ENCODE peak calls at places on chromosomes 7 and 10, in eight cellular contexts. X, K, E, A, R, I, Y and J are unnamed samples.

GRCh38 chr7:44257618-44258422 is 57.0 kb downstream of the YKT6 start:
- DNase-seq in X (peak), K (peak), E (peak), A (peak), R (peak), I (peak), Y (no peak), J (peak)

GRCh38 chr10:88110355-88110754 is 246.9 kb downstream of the PTEN start:
- DNase-seq in X (no peak), K (no peak), E (no peak), A (peak), R (peak), I (no peak), Y (no peak), J (no peak)

GRCh38 chr7:100894860-100895700 is 608 bp downstream of the ACHE start:
- DNase-seq in X (peak), K (peak), E (peak), A (no peak), R (no peak), I (peak), Y (no peak), J (peak)

GRCh38 chr7:149865437-149865836 is 8.3 kb upstream of the ATP6V0E2 start:
- DNase-seq in X (no peak), K (no peak), E (no peak), A (no peak), R (peak), I (peak), Y (no peak), J (no peak)

GRCh38 chr7:136870799-136871487 is 2.5 kb downstream of the CHRM2 start:
- DNase-seq in X (no peak), K (peak), E (peak), A (no peak), R (no peak), I (no peak), Y (no peak), J (peak)

GRCh38 chr7:93442478-93443224 is 131.9 kb downstream of the CALCR start:
- DNase-seq in X (no peak), K (peak), E (peak), A (peak), R (peak), I (no peak), Y (no peak), J (peak)

GRCh38 chr10:124403548-124403947 is 15.2 kb downstream of the OAT start:
- DNase-seq in X (no peak), K (no peak), E (peak), A (peak), R (peak), I (no peak), Y (no peak), J (peak)

GRCh38 chr7:100825215-100825671 is 2.1 kb downstream of the EPHB4 start:
- DNase-seq in X (no peak), K (no peak), E (peak), A (no peak), R (peak), I (no peak), Y (no peak), J (peak)

GRCh38 chr7:18330563-18330962 is 165.0 kb upstream of the HDAC9 start:
- DNase-seq in X (no peak), K (no peak), E (no peak), A (no peak), R (no peak), I (no peak), Y (no peak), J (no peak)

GRCh38 chr10:33460461-33461294 is 126.2 kb upstream of the NRP1 start:
- DNase-seq in X (no peak), K (no peak), E (peak), A (peak), R (peak), I (no peak), Y (no peak), J (no peak)

GRCh38 chr7:84614821-84615506 is 420.4 kb upstream of the SEMA3A start:
- DNase-seq in X (no peak), K (no peak), E (no peak), A (peak), R (peak), I (no peak), Y (no peak), J (no peak)

GRCh38 chr7:10855583-10855982 is 118.1 kb upstream of the PHF14 start:
- DNase-seq in X (no peak), K (no peak), E (no peak), A (no peak), R (no peak), I (no peak), Y (no peak), J (no peak)

GRCh38 chr7:21146642-21147423 is 281.1 kb upstream of the SP4 start:
- DNase-seq in X (no peak), K (no peak), E (no peak), A (no peak), R (no peak), I (no peak), Y (no peak), J (no peak)

GRCh38 chr7:137453356-137453755 is 109.8 kb upstream of the PTN start:
- DNase-seq in X (no peak), K (no peak), E (no peak), A (no peak), R (no peak), I (no peak), Y (no peak), J (no peak)

GRCh38 chr10:6052247-6053221 is 9.6 kb downstream of the IL2RA start:
- DNase-seq in X (peak), K (no peak), E (no peak), A (no peak), R (no peak), I (peak), Y (no peak), J (no peak)

GRCh38 chr7:36266683-36267082 is 113.6 kb downstream of the EEPD1 start:
- DNase-seq in X (no peak), K (no peak), E (no peak), A (no peak), R (no peak), I (no peak), Y (no peak), J (no peak)

GRCh38 chr7:131057015-131057518 is 270.6 kb upstream of the MKLN1 start:
- DNase-seq in X (no peak), K (no peak), E (peak), A (peak), R (peak), I (peak), Y (no peak), J (no peak)

GRCh38 chr7:90222811-90223725 is 11.5 kb downstream of the STEAP2 start:
- DNase-seq in X (no peak), K (no peak), E (no peak), A (peak), R (peak), I (no peak), Y (no peak), J (no peak)

DNA sequence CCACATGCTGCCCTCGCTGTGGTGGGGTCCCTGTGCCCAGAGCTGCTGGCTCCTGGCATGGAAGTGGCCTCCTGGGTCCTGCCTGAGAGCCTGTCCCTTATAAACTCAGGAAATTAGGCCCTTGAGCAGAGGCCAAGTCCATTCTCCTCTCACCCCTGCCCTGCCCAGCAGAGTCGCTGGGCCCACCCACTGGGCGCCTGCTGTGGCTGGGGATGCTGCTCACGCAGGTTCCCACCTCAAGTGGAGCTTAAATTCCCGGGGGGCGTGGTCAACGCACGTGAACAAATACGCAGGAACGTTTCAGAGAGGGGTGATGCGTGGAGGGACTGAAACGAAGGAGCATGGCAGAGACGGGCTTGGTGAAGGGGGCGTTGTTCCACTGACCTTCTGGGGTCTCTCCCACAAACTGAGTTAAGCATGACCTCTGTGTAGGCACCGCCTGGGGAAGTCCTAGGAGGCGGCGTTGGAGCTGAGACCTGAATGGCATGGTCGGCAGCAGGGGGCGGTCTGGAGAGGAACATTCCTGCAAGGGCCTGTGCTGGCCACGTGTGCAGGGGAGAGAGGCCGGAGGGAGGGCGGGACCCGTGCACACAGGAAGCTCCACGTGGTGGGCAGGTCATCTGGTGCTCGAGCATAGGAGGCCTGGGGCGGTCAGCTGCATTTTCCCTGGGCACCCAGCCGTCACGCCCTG is 27.9 kb downstream of the FAM20C start:
- DNase-seq in X (no peak), K (peak), E (no peak), A (no peak), R (no peak), I (no peak), Y (no peak), J (peak)
- TF ChIP-seq CTCF in X (no peak), K (no peak), E (peak), A (no peak), R (no peak), I (no peak), Y (no peak), J (no peak)

DNA sequence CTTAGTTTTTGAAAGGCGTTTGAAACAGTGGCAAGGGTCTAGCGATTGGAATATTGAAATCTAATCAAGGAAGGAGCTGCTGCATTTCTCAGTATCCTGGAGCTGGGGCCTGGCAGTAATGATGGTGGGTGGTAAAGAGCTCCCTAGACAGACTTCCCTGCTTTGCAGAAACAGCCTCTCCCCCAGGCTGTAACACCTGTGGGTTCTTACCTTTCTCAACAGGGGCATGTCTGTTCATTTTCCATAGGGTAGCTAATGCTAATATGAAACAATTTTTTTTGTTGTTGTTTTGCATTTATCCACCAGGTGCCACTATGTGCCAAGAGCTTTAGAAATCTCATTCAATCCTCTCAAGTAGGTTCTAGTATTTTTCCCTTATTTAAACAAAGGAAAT is 345.5 kb downstream of the REEP3 start:
- DNase-seq in X (no peak), K (no peak), E (peak), A (peak), R (peak), I (no peak), Y (no peak), J (no peak)
- TF ChIP-seq CTCF in X (no peak), K (peak), E (peak), A (no peak), R (no peak), I (no peak), Y (no peak), J (peak)

GRCh38 chr7:87876040-87876758 is at the start of the genes DBF4 and SLC25A40:
- DNase-seq in X (peak), K (peak), E (peak), A (peak), R (peak), I (peak), Y (peak), J (peak)
- TF ChIP-seq CTCF in X (peak), K (no peak), E (no peak), A (no peak), R (no peak), I (peak), Y (no peak), J (no peak)

GRCh38 chr10:121998462-121998861 is 9.5 kb downstream of the TACC2 start:
- DNase-seq in X (no peak), K (no peak), E (no peak), A (no peak), R (no peak), I (no peak), Y (no peak), J (no peak)
- TF ChIP-seq CTCF in X (no peak), K (no peak), E (no peak), A (no peak), R (no peak), I (no peak), Y (no peak), J (no peak)

GRCh38 chr10:67785098-67785497 is 52.9 kb downstream of the DNAJC12 start:
- DNase-seq in X (no peak), K (no peak), E (no peak), A (no peak), R (no peak), I (no peak), Y (no peak), J (no peak)

GRCh38 chr10:67789769-67790168 is 48.2 kb downstream of the DNAJC12 start:
- DNase-seq in X (no peak), K (no peak), E (no peak), A (no peak), R (no peak), I (no peak), Y (no peak), J (no peak)

GRCh38 chr10:67790534-67791408 is 47.2 kb downstream of the DNAJC12 start:
- DNase-seq in X (no peak), K (no peak), E (no peak), A (peak), R (peak), I (no peak), Y (no peak), J (no peak)

GRCh38 chr10:67784584-67784983 is 53.4 kb downstream of the DNAJC12 start:
- DNase-seq in X (no peak), K (no peak), E (no peak), A (no peak), R (peak), I (no peak), Y (no peak), J (no peak)

DNA sequence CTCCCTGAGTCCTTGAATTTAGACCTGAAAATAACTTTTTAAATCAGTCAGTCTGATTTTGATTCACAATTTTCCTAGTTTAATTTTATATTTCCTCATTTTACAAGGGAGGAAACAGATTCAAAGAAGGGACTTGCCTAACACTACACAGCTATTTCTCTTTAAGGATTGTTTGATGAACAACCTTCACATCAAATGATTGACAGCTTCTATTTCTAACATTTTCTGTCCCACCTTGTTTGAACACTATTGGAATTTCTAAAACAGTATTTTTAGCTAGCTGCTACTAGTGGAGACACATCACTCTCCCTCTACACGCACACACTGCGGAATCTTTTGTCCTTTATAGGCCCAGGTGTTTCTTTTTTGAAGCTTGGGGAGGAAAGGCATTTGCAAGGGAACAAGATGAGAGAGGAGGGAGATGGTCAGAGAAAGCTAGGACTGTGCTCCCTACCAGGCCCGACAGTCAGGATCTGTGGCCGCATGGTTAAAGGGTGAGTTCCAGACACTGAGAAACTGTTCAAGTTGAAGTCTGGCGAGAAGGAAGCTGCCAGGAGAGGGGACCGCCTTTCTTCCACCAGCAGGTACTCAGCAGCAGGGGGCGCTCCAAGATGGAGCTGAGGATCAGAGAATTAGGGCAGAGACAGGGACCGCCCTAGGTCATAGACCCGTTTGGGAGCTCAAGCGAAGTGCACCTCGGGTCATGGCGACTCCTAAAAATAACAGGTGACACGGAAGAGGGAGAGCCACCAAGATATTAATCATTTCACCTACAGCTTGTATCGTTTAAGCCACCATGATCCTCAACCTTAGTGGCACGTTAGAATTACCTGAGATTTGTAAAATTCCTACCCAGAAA is 49.7 kb downstream of the DNAJC12 start:
- DNase-seq in X (peak), K (peak), E (peak), A (peak), R (no peak), I (peak), Y (no peak), J (peak)
- TF ChIP-seq CTCF in X (peak), K (peak), E (peak), A (peak), R (peak), I (peak), Y (no peak), J (peak)

GRCh38 chr7:22395222-22395621 is 38.3 kb upstream of the RAPGEF5 start:
- DNase-seq in X (no peak), K (no peak), E (peak), A (no peak), R (no peak), I (no peak), Y (no peak), J (no peak)
- TF ChIP-seq CTCF in X (no peak), K (no peak), E (no peak), A (no peak), R (no peak), I (no peak), Y (no peak), J (no peak)

GRCh38 chr7:15016315-15016667 is 113.7 kb upstream of the DGKB start:
- DNase-seq in X (no peak), K (no peak), E (no peak), A (no peak), R (no peak), I (no peak), Y (no peak), J (no peak)
- TF ChIP-seq CTCF in X (no peak), K (peak), E (no peak), A (no peak), R (no peak), I (no peak), Y (no peak), J (peak)